ENCODE peak calls at places on chromosomes 13 and 19, in ten cellular contexts. One of them, this sample, is unnamed.

GRCh38 chr19:18710186-18710585 is 26.7 kb downstream of the CRTC1 start:
- DNase-seq in fibroblast of mammary gland: no peak
- DNase-seq in neural crest cell: no peak
- DNase-seq in breast epithelium: no peak
- DNase-seq in tibial artery: no peak
- DNase-seq in nephron progenitor cell: no peak
- DNase-seq in progenitor cell of endocrine pancreas: no peak
- DNase-seq in adrenal gland: no peak
- DNase-seq in Caco-2: no peak
- DNase-seq in CD8-positive, alpha-beta T cell: no peak
- DNase-seq in this sample: no peak

GRCh38 chr19:34313188-34313587 is 51.8 kb upstream of the GPI start:
- DNase-seq in fibroblast of mammary gland: peak; percentile 60
- DNase-seq in neural crest cell: no peak
- DNase-seq in breast epithelium: no peak
- DNase-seq in tibial artery: no peak
- DNase-seq in nephron progenitor cell: no peak
- DNase-seq in progenitor cell of endocrine pancreas: no peak
- DNase-seq in adrenal gland: peak; percentile 54
- DNase-seq in Caco-2: no peak
- DNase-seq in CD8-positive, alpha-beta T cell: no peak
- DNase-seq in this sample: peak; percentile 37

GRCh38 chr13:75789451-75790197 is 153.5 kb downstream of the LMO7 start:
- DNase-seq in fibroblast of mammary gland: no peak
- DNase-seq in neural crest cell: no peak
- DNase-seq in breast epithelium: no peak
- DNase-seq in tibial artery: no peak
- DNase-seq in nephron progenitor cell: no peak
- DNase-seq in progenitor cell of endocrine pancreas: no peak
- DNase-seq in adrenal gland: no peak
- DNase-seq in Caco-2: no peak
- DNase-seq in CD8-positive, alpha-beta T cell: no peak
- DNase-seq in this sample: no peak

GRCh38 chr19:12896460-12896859 is 5.5 kb downstream of the GCDH start:
- DNase-seq in fibroblast of mammary gland: no peak
- DNase-seq in neural crest cell: no peak
- DNase-seq in breast epithelium: no peak
- DNase-seq in tibial artery: no peak
- DNase-seq in nephron progenitor cell: no peak
- DNase-seq in progenitor cell of endocrine pancreas: no peak
- DNase-seq in adrenal gland: no peak
- DNase-seq in Caco-2: no peak
- DNase-seq in CD8-positive, alpha-beta T cell: no peak
- DNase-seq in this sample: no peak

GRCh38 chr19:28705008-28705407 is 507.9 kb downstream of the UQCRFS1 start:
- DNase-seq in fibroblast of mammary gland: peak; percentile 87
- DNase-seq in neural crest cell: no peak
- DNase-seq in breast epithelium: no peak
- DNase-seq in tibial artery: no peak
- DNase-seq in nephron progenitor cell: no peak
- DNase-seq in progenitor cell of endocrine pancreas: no peak
- DNase-seq in adrenal gland: no peak
- DNase-seq in Caco-2: no peak
- DNase-seq in CD8-positive, alpha-beta T cell: no peak
- DNase-seq in this sample: peak; percentile 83

GRCh38 chr19:1582201-1582600 is 10.5 kb downstream of the MBD3 start:
- DNase-seq in fibroblast of mammary gland: no peak
- DNase-seq in neural crest cell: no peak
- DNase-seq in breast epithelium: no peak
- DNase-seq in tibial artery: no peak
- DNase-seq in nephron progenitor cell: no peak
- DNase-seq in progenitor cell of endocrine pancreas: no peak
- DNase-seq in adrenal gland: no peak
- DNase-seq in Caco-2: no peak
- DNase-seq in CD8-positive, alpha-beta T cell: no peak
- DNase-seq in this sample: no peak

GRCh38 chr13:95676100-95676774 is 702 bp upstream of the DNAJC3 start:
- DNase-seq in fibroblast of mammary gland: peak; percentile 31
- DNase-seq in neural crest cell: peak; percentile 1
- DNase-seq in breast epithelium: peak; percentile 25
- DNase-seq in tibial artery: no peak
- DNase-seq in nephron progenitor cell: no peak
- DNase-seq in progenitor cell of endocrine pancreas: no peak
- DNase-seq in adrenal gland: peak; percentile 67
- DNase-seq in Caco-2: no peak
- DNase-seq in CD8-positive, alpha-beta T cell: peak; percentile 11
- DNase-seq in this sample: peak; percentile 0

GRCh38 chr19:3479177-3479818 is 1.0 kb downstream of the SMIM24 start:
- DNase-seq in fibroblast of mammary gland: peak; percentile 27
- DNase-seq in neural crest cell: no peak
- DNase-seq in breast epithelium: no peak
- DNase-seq in tibial artery: peak; percentile 19
- DNase-seq in nephron progenitor cell: peak; percentile 41
- DNase-seq in progenitor cell of endocrine pancreas: no peak
- DNase-seq in adrenal gland: no peak
- DNase-seq in Caco-2: no peak
- DNase-seq in CD8-positive, alpha-beta T cell: no peak
- DNase-seq in this sample: no peak

GRCh38 chr13:105193026-105193425 is 1342.4 kb downstream of the EFNB2 start:
- DNase-seq in fibroblast of mammary gland: no peak
- DNase-seq in neural crest cell: no peak
- DNase-seq in breast epithelium: no peak
- DNase-seq in tibial artery: no peak
- DNase-seq in nephron progenitor cell: no peak
- DNase-seq in progenitor cell of endocrine pancreas: no peak
- DNase-seq in adrenal gland: no peak
- DNase-seq in Caco-2: no peak
- DNase-seq in CD8-positive, alpha-beta T cell: no peak
- DNase-seq in this sample: no peak

GRCh38 chr13:105196052-105196451 is 1339.4 kb downstream of the EFNB2 start:
- DNase-seq in fibroblast of mammary gland: no peak
- DNase-seq in neural crest cell: no peak
- DNase-seq in breast epithelium: no peak
- DNase-seq in tibial artery: no peak
- DNase-seq in nephron progenitor cell: peak; percentile 6
- DNase-seq in progenitor cell of endocrine pancreas: no peak
- DNase-seq in adrenal gland: no peak
- DNase-seq in Caco-2: no peak
- DNase-seq in CD8-positive, alpha-beta T cell: no peak
- DNase-seq in this sample: peak; percentile 18
- TF ChIP-seq CTCF in fibroblast of mammary gland: no peak
- TF ChIP-seq CTCF in neural crest cell: no peak
- TF ChIP-seq CTCF in breast epithelium: no peak
- TF ChIP-seq CTCF in tibial artery: no peak
- TF ChIP-seq CTCF in nephron progenitor cell: no peak
- TF ChIP-seq CTCF in progenitor cell of endocrine pancreas: no peak
- TF ChIP-seq CTCF in adrenal gland: no peak
- TF ChIP-seq CTCF in Caco-2: no peak
- TF ChIP-seq CTCF in CD8-positive, alpha-beta T cell: no peak
- TF ChIP-seq CTCF in this sample: no peak

GRCh38 chr13:52010890-52011689 is at the start of gene ATP7B:
- DNase-seq in fibroblast of mammary gland: no peak
- DNase-seq in neural crest cell: no peak
- DNase-seq in breast epithelium: no peak
- DNase-seq in tibial artery: peak; percentile 23
- DNase-seq in nephron progenitor cell: peak; percentile 64
- DNase-seq in progenitor cell of endocrine pancreas: peak; percentile 28
- DNase-seq in adrenal gland: peak; percentile 60
- DNase-seq in Caco-2: peak; percentile 58
- DNase-seq in CD8-positive, alpha-beta T cell: peak; percentile 3
- DNase-seq in this sample: no peak

GRCh38 chr13:52012512-52012836 is 276 bp downstream of the ALG11 start:
- DNase-seq in fibroblast of mammary gland: no peak
- DNase-seq in neural crest cell: no peak
- DNase-seq in breast epithelium: no peak
- DNase-seq in tibial artery: no peak
- DNase-seq in nephron progenitor cell: no peak
- DNase-seq in progenitor cell of endocrine pancreas: no peak
- DNase-seq in adrenal gland: no peak
- DNase-seq in Caco-2: no peak
- DNase-seq in CD8-positive, alpha-beta T cell: no peak
- DNase-seq in this sample: no peak

GRCh38 chr13:52009985-52010384 is 1.3 kb downstream of the ATP7B start:
- DNase-seq in fibroblast of mammary gland: no peak
- DNase-seq in neural crest cell: no peak
- DNase-seq in breast epithelium: no peak
- DNase-seq in tibial artery: no peak
- DNase-seq in nephron progenitor cell: no peak
- DNase-seq in progenitor cell of endocrine pancreas: no peak
- DNase-seq in adrenal gland: no peak
- DNase-seq in Caco-2: no peak
- DNase-seq in CD8-positive, alpha-beta T cell: no peak
- DNase-seq in this sample: no peak

GRCh38 chr13:52016296-52016695 is 4.1 kb downstream of the ALG11 start:
- DNase-seq in fibroblast of mammary gland: no peak
- DNase-seq in neural crest cell: no peak
- DNase-seq in breast epithelium: no peak
- DNase-seq in tibial artery: no peak
- DNase-seq in nephron progenitor cell: no peak
- DNase-seq in progenitor cell of endocrine pancreas: no peak
- DNase-seq in adrenal gland: no peak
- DNase-seq in Caco-2: no peak
- DNase-seq in CD8-positive, alpha-beta T cell: no peak
- DNase-seq in this sample: no peak

DNA sequence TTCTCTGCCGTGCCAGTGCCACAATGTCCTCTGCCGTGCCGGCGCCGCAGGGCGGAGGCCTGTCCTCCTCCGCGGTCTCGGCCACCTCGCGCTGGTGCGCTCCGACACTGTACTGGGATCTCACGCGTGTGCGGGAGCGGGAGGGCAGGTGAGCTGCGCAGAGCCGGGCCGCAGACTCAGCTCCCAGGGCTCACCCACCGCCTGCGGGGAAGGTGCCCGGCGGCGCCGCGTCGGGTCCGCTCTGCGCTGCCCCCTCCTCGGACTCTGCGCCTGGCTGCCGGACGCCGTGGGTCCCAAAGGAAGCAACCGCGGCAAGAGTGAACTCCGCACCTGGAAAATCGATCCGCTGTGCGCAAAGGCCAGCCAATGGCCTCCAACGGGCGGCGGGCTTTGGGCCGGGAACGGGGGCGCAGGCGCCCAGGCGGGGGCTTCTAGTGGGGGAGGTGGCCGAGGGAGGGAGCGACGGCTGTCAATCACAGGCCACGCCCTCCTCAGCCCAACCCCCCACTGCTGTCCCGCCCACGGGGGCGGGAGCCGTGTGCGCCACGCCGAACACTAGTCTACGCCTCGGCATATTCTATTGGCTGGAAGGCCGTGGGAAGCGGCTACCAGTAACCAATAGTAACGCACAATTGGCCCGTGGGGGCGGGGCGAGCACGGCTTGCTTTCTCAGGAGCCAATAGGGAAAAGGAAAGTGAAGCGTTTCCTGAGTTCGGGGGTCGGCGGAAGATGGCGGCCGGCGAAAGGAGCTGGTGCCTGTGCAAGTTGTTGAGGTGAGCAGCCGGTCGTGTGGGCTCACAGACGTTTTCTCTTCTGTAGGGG is at the start of gene ALG11:
- DNase-seq in fibroblast of mammary gland: peak; percentile 96
- DNase-seq in neural crest cell: peak; percentile 100
- DNase-seq in breast epithelium: peak; percentile 99
- DNase-seq in tibial artery: peak; percentile 100
- DNase-seq in nephron progenitor cell: peak; percentile 100
- DNase-seq in progenitor cell of endocrine pancreas: peak; percentile 100
- DNase-seq in adrenal gland: peak; percentile 100
- DNase-seq in Caco-2: peak; percentile 100
- DNase-seq in CD8-positive, alpha-beta T cell: peak; percentile 99
- DNase-seq in this sample: peak; percentile 99
- TF ChIP-seq CTCF in fibroblast of mammary gland: no peak
- TF ChIP-seq CTCF in neural crest cell: no peak
- TF ChIP-seq CTCF in breast epithelium: no peak
- TF ChIP-seq CTCF in tibial artery: no peak
- TF ChIP-seq CTCF in nephron progenitor cell: no peak
- TF ChIP-seq CTCF in progenitor cell of endocrine pancreas: no peak
- TF ChIP-seq CTCF in adrenal gland: no peak
- TF ChIP-seq CTCF in Caco-2: no peak
- TF ChIP-seq CTCF in CD8-positive, alpha-beta T cell: no peak
- TF ChIP-seq CTCF in this sample: no peak

DNA sequence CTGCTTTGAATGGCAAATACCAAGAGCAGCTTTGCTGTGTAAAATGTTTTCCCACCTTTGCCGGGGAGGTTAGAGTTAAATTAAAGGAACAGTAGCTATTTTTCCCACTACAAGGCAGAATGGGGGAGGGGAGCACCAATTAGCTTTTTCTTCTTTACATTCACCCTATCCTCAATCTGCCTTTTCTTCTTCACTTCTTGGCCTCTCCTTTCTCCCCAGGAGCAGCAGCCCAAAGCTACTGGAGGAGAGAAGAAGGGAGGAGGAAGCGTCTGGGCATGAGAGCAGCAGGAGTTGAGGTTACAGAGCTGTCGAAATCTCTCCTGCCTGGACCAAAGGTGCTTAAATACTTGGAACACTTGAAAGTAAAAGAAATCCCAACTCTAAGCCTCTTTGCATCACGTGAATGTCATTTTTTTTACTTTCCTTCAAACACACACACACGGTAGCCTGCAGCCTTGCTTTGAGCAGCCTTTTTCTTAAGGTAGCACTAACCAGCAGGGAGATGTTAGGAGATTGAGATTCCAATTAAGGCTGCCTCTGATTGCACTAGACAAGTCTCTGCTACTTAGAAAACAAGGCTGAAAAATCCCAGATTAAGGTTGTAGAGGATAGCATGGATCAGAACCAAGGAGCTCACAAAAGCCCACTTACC is 38.9 kb upstream of the WASF3 start:
- DNase-seq in fibroblast of mammary gland: no peak
- DNase-seq in neural crest cell: no peak
- DNase-seq in breast epithelium: no peak
- DNase-seq in tibial artery: no peak
- DNase-seq in nephron progenitor cell: no peak
- DNase-seq in progenitor cell of endocrine pancreas: no peak
- DNase-seq in adrenal gland: no peak
- DNase-seq in Caco-2: no peak
- DNase-seq in CD8-positive, alpha-beta T cell: no peak
- DNase-seq in this sample: no peak
- TF ChIP-seq CTCF in fibroblast of mammary gland: no peak
- TF ChIP-seq CTCF in neural crest cell: no peak
- TF ChIP-seq CTCF in breast epithelium: no peak
- TF ChIP-seq CTCF in tibial artery: no peak
- TF ChIP-seq CTCF in nephron progenitor cell: no peak
- TF ChIP-seq CTCF in progenitor cell of endocrine pancreas: no peak
- TF ChIP-seq CTCF in adrenal gland: no peak
- TF ChIP-seq CTCF in Caco-2: no peak
- TF ChIP-seq CTCF in CD8-positive, alpha-beta T cell: no peak
- TF ChIP-seq CTCF in this sample: no peak

GRCh38 chr19:56223481-56223880 is 21.4 kb downstream of the ZSCAN5C start:
- DNase-seq in fibroblast of mammary gland: no peak
- DNase-seq in neural crest cell: no peak
- DNase-seq in breast epithelium: no peak
- DNase-seq in tibial artery: no peak
- DNase-seq in nephron progenitor cell: no peak
- DNase-seq in progenitor cell of endocrine pancreas: no peak
- DNase-seq in adrenal gland: no peak
- DNase-seq in Caco-2: no peak
- DNase-seq in CD8-positive, alpha-beta T cell: no peak
- DNase-seq in this sample: no peak

GRCh38 chr19:56217039-56217949 is 15.2 kb downstream of the ZSCAN5C start:
- DNase-seq in fibroblast of mammary gland: peak; percentile 12
- DNase-seq in neural crest cell: no peak
- DNase-seq in breast epithelium: no peak
- DNase-seq in tibial artery: peak; percentile 23
- DNase-seq in nephron progenitor cell: peak; percentile 9
- DNase-seq in progenitor cell of endocrine pancreas: peak; percentile 17
- DNase-seq in adrenal gland: peak; percentile 52
- DNase-seq in Caco-2: no peak
- DNase-seq in CD8-positive, alpha-beta T cell: no peak
- DNase-seq in this sample: no peak

GRCh38 chr19:56222901-56223300 is 20.8 kb downstream of the ZSCAN5C start:
- DNase-seq in fibroblast of mammary gland: no peak
- DNase-seq in neural crest cell: no peak
- DNase-seq in breast epithelium: no peak
- DNase-seq in tibial artery: no peak
- DNase-seq in nephron progenitor cell: no peak
- DNase-seq in progenitor cell of endocrine pancreas: no peak
- DNase-seq in adrenal gland: no peak
- DNase-seq in Caco-2: no peak
- DNase-seq in CD8-positive, alpha-beta T cell: no peak
- DNase-seq in this sample: no peak

DNA sequence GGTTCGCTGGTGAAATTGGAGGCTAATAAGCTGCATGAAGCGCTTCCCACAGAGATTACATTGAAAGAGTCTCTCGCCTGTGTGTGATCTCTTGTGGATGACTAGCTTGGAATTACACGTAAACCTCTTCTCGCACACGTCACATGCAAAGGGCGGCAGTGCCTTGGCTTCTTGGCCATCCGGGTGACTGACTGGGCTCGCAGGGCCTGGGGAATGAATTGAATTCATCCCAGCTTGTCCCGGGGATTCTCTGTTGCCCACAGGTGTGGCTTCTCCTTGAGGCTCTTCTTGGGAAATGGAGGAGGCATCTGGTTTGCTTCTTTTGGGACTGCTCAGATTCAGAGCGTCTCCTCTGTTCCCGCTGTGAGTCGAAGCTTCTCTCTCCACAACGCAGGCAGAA is 19.8 kb downstream of the ZSCAN5C start:
- DNase-seq in fibroblast of mammary gland: no peak
- DNase-seq in neural crest cell: no peak
- DNase-seq in breast epithelium: no peak
- DNase-seq in tibial artery: no peak
- DNase-seq in nephron progenitor cell: no peak
- DNase-seq in progenitor cell of endocrine pancreas: no peak
- DNase-seq in adrenal gland: no peak
- DNase-seq in Caco-2: no peak
- DNase-seq in CD8-positive, alpha-beta T cell: no peak
- DNase-seq in this sample: no peak
- TF ChIP-seq CTCF in fibroblast of mammary gland: no peak
- TF ChIP-seq CTCF in neural crest cell: peak; percentile 12
- TF ChIP-seq CTCF in breast epithelium: no peak
- TF ChIP-seq CTCF in tibial artery: no peak
- TF ChIP-seq CTCF in nephron progenitor cell: no peak
- TF ChIP-seq CTCF in progenitor cell of endocrine pancreas: no peak
- TF ChIP-seq CTCF in adrenal gland: no peak
- TF ChIP-seq CTCF in Caco-2: no peak
- TF ChIP-seq CTCF in CD8-positive, alpha-beta T cell: no peak
- TF ChIP-seq CTCF in this sample: no peak

This sample was measured in HFFc6.